ENCODE peak calls at places on chromosomes 6 and 20, in four cellular contexts. Y is activated CD4-positive, alpha-beta T cell treated with anti-CD3 and anti-CD28 coated beads, Interleukin-2, amount 50 U/mL, for 24 hours; O is amygdala; P is Calu3. A is an unnamed sample.

GRCh38 chr6:12203001-12203400 is 87.2 kb upstream of the EDN1 start:
- DNase-seq in P (peak), O (no peak), Y (no peak), A (no peak)

GRCh38 chr6:158781692-158782373 is 37.3 kb downstream of the EZR start:
- DNase-seq in P (no peak), O (no peak), Y (no peak), A (peak)

GRCh38 chr6:99761701-99762100 is 155.1 kb downstream of the PRDM13 start:
- DNase-seq in P (no peak), Y (no peak), O (no peak), A (no peak)

GRCh38 chr20:31684153-31685003 is 38.3 kb downstream of the BCL2L1 start:
- DNase-seq in P (no peak), Y (no peak), O (no peak), A (no peak)

GRCh38 chr20:4272225-4272624 is 256.9 kb upstream of the RNF24 start:
- DNase-seq in P (no peak), O (no peak), Y (no peak), A (no peak)

GRCh38 chr6:3625980-3626533 is 125.5 kb downstream of the PXDC1 start:
- DNase-seq in O (no peak), P (no peak), Y (no peak), A (no peak)

GRCh38 chr6:56021943-56022342 is 146.6 kb upstream of the BMP5 start:
- DNase-seq in O (no peak), P (no peak), Y (no peak), A (no peak)

GRCh38 chr6:127384007-127384406 is 40.6 kb upstream of the ECHDC1 start:
- DNase-seq in O (no peak), P (no peak), Y (no peak), A (no peak)

GRCh38 chr20:46305331-46305972 is 2.8 kb downstream of the CDH22 start:
- DNase-seq in Y (no peak), O (no peak), P (no peak), A (no peak)

GRCh38 chr20:54132612-54133433 is 41.0 kb downstream of the CYP24A1 start:
- DNase-seq in P (peak), O (no peak), Y (no peak), A (peak)

GRCh38 chr6:135987226-135987625 is 135.7 kb downstream of the PDE7B start:
- DNase-seq in Y (no peak), O (no peak), P (no peak), A (no peak)

GRCh38 chr6:36906539-36906938 is 20.8 kb downstream of the C6orf89 start:
- DNase-seq in Y (no peak), P (no peak), O (no peak), A (no peak)

GRCh38 chr6:89527634-89528033 is 94.7 kb downstream of the ANKRD6 start:
- DNase-seq in O (no peak), Y (no peak), P (no peak), A (no peak)

GRCh38 chr6:156933201-156934053 is 156.2 kb downstream of the ARID1B start:
- DNase-seq in Y (no peak), P (peak), O (no peak), A (no peak)

GRCh38 chr20:46021361-46022359 is 7.4 kb upstream of the SLC12A5 start:
- DNase-seq in Y (no peak), P (peak), O (no peak), A (no peak)

GRCh38 chr20:63188159-63188442 is 27.8 kb downstream of the YTHDF1 start:
- DNase-seq in O (no peak), Y (no peak), P (no peak), A (no peak)

GRCh38 chr6:107079429-107079828 is 35.9 kb downstream of the BEND3 start:
- DNase-seq in P (no peak), O (no peak), Y (no peak), A (no peak)

GRCh38 chr20:38338849-38339520 is 7.3 kb upstream of the LBP start:
- DNase-seq in Y (no peak), P (peak), O (no peak), A (no peak)

GRCh38 chr20:34024733-34025351 is 31.1 kb downstream of the RALY start:
- DNase-seq in O (no peak), Y (no peak), P (no peak), A (no peak)

GRCh38 chr6:96468281-96468680 is 53.3 kb upstream of the UFL1 start:
- DNase-seq in O (no peak), P (no peak), Y (no peak), A (no peak)

GRCh38 chr6:117483004-117483644 is 650 bp downstream of the DCBLD1 start:
- DNase-seq in O (no peak), P (peak), Y (no peak), A (no peak)

GRCh38 chr6:154386848-154387717 is 30.5 kb upstream of the IPCEF1 start:
- DNase-seq in Y (no peak), O (no peak), P (no peak), A (no peak)

GRCh38 chr6:141753180-141753579 is 379.5 kb upstream of the GJE1 start:
- DNase-seq in Y (no peak), P (no peak), O (no peak), A (no peak)

GRCh38 chr6:35318200-35318844 is 20.7 kb downstream of the DEF6 start:
- DNase-seq in P (peak), Y (no peak), O (peak), A (no peak)

GRCh38 chr6:1832844-1833787 is 223.4 kb downstream of the FOXC1 start:
- DNase-seq in P (no peak), O (no peak), Y (no peak), A (no peak)

GRCh38 chr6:138116661-138116999 is 9.4 kb upstream of the PERP start:
- DNase-seq in O (no peak), P (no peak), Y (no peak), A (no peak)

GRCh38 chr20:1761598-1761997 is 104.0 kb upstream of the SIRPG start:
- DNase-seq in Y (no peak), O (no peak), P (no peak), A (no peak)

GRCh38 chr20:22717466-22717865 is 133.1 kb upstream of the FOXA2 start:
- DNase-seq in Y (no peak), P (peak), O (no peak), A (no peak)

GRCh38 chr6:119735500-119735899 is 385.9 kb upstream of the MAN1A1 start:
- DNase-seq in P (no peak), O (no peak), Y (no peak), A (no peak)

GRCh38 chr20:50242863-50243609 is 52.4 kb downstream of the CEBPB start:
- DNase-seq in Y (no peak), P (peak), O (peak), A (no peak)

GRCh38 chr20:51481311-51481997 is 61.1 kb downstream of the NFATC2 start:
- DNase-seq in Y (no peak), O (no peak), P (peak), A (no peak)

GRCh38 chr6:106064103-106064502 is 22.0 kb upstream of the PRDM1 start:
- DNase-seq in O (no peak), P (no peak), Y (no peak), A (no peak)

GRCh38 chr6:52995913-52996685 is 1.0 kb upstream of the GSTA4 start:
- DNase-seq in P (peak), Y (no peak), O (no peak), A (no peak)

GRCh38 chr6:145749632-145750031 is 14.3 kb upstream of the EPM2A start:
- DNase-seq in P (no peak), Y (no peak), O (no peak), A (no peak)

GRCh38 chr6:129345890-129346289 is 364.1 kb downstream of the ARHGAP18 start:
- DNase-seq in Y (no peak), O (no peak), P (no peak), A (no peak)

GRCh38 chr6:113512581-113512980 is 344.6 kb upstream of the MARCKS start:
- DNase-seq in O (no peak), Y (no peak), P (no peak), A (no peak)

GRCh38 chr6:126427713-126428112 is 87.8 kb downstream of the CENPW start:
- DNase-seq in O (no peak), Y (no peak), P (no peak), A (no peak)